ENCODE peak calls at places on chromosomes 13 and 19, in nine cellular contexts. L is mammary epithelial cell, O is breast epithelium, B is ovary, F is K562, G is PC-9, X is NT2/D1, H is mesenchymal stem cell, I is pancreas. Q is an unnamed sample.

GRCh38 chr13:71879945-71880344 is 12.9 kb upstream of the DACH1 start:
- DNase-seq in O (no peak), G (no peak), I (no peak), L (no peak), X (no peak), B (no peak), H (no peak), F (no peak), Q (no peak)

GRCh38 chr19:18745012-18745735 is 45.9 kb downstream of the COMP start:
- DNase-seq in H (no peak), G (no peak), F (no peak), I (no peak), X (no peak), O (no peak), B (peak; percentile 82), L (no peak), Q (no peak)

GRCh38 chr19:934865-935422 is 9.1 kb downstream of the ARID3A start:
- DNase-seq in I (peak; percentile 96), B (peak; percentile 91), F (no peak), O (peak; percentile 86), X (no peak), G (no peak), H (no peak), L (no peak), Q (no peak)

GRCh38 chr13:54758795-54759194 is 1730.2 kb downstream of the OLFM4 start:
- DNase-seq in F (no peak), H (no peak), X (no peak), G (no peak), B (no peak), L (no peak), O (no peak), I (no peak), Q (peak; percentile 49)

GRCh38 chr13:51034906-51035305 is 76.2 kb downstream of the C13orf42 start:
- DNase-seq in X (no peak), F (no peak), B (no peak), O (no peak), L (no peak), I (no peak), H (no peak), G (no peak), Q (no peak)

GRCh38 chr13:62320129-62320724 is 904.6 kb upstream of the PCDH20 start:
- DNase-seq in L (peak; percentile 0), B (no peak), H (peak; percentile 71), X (no peak), F (no peak), G (no peak), I (no peak), O (no peak), Q (peak; percentile 7)

GRCh38 chr13:114067381-114067885 is 65.0 kb downstream of the RASA3 start:
- DNase-seq in X (no peak), O (no peak), B (no peak), G (no peak), I (peak; percentile 29), L (peak; percentile 40), H (peak; percentile 61), F (no peak), Q (no peak)

GRCh38 chr19:33063356-33064116 is 1.2 kb downstream of the RHPN2 start:
- DNase-seq in X (no peak), G (no peak), L (no peak), H (peak; percentile 37), F (no peak), B (peak; percentile 26), O (no peak), I (peak; percentile 55), Q (peak; percentile 71)

GRCh38 chr19:13062317-13062716 is 40.3 kb downstream of the LYL1 start:
- DNase-seq in B (no peak), X (no peak), O (no peak), I (no peak), H (no peak), G (no peak), L (no peak), F (no peak), Q (no peak)

GRCh38 chr19:13060233-13060963 is 42.3 kb downstream of the LYL1 start:
- DNase-seq in G (no peak), L (peak; percentile 50), O (no peak), H (no peak), B (peak; percentile 63), I (no peak), X (no peak), F (no peak), Q (peak; percentile 90)

GRCh38 chr19:13063461-13064091 is 39.1 kb downstream of the LYL1 start:
- DNase-seq in G (no peak), L (no peak), B (no peak), F (no peak), O (no peak), H (no peak), X (no peak), I (no peak), Q (peak; percentile 38)

GRCh38 chr19:13058951-13059660 is 43.6 kb downstream of the LYL1 start:
- DNase-seq in L (no peak), B (no peak), O (no peak), F (no peak), I (no peak), H (no peak), G (no peak), X (no peak), Q (peak; percentile 72)

DNA sequence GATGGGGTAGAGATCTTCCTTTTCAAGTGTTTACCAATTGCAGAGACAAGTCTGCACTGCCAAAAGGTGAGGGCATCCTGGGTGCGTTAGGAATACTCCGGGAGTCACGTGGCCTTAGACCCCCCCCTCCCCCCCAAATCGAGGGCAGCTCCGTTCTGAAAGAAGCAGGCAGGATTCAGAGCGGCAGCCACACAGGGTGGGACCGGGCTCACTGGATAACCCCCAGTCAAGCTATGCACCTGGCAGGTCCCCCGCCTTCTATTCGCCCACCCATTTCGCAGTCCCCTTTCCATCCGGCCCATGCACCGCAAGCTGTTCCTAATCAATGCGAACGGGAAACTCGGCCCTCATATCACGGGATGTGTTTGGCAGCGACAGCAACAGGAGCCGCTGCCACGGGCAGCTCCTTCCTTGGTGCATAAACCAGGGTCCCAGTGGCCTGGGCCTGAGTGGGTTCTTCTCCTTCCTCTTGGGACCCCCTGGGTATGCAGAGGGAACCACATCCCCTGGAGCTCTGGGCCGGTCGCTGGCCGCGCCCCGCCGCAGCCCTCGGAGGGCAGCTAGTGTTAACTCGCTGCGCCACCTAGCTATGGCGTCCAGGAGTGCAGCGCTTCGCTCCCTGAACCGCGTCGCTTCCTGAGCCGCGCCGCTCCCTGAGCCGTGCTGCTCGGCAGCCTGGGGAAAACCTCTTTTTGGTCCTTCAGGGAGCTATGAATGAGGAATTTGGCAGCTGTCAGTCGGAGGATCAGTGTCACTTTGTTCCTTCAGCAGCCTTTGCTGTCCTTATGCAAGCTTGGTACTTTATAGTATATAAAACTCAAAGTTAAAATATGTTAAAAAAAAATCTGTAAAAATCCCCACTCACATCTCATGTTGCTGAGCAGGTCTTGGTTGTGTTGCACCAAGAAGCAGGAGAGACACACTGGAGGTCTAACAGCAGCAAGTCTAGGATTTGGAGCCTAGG is 41.4 kb downstream of the LYL1 start:
- DNase-seq in O (peak; percentile 66), L (peak; percentile 67), X (peak; percentile 68), F (peak; percentile 84), B (peak; percentile 80), G (no peak), I (peak; percentile 95), H (peak; percentile 76), Q (peak; percentile 97)
- H3K4me3 ChIP-seq in O (peak overlapping the region; percentile 72), L (peak overlapping the region; percentile 20), X (peak overlapping the region; percentile 52), F (peak overlapping the region; percentile 12), B (peak overlapping the region; percentile 38), G (peak overlapping the region; percentile 44), I (no peak overlapping the region), H (peak overlapping the region; percentile 66), Q (peak overlapping the region; percentile 39)

DNA sequence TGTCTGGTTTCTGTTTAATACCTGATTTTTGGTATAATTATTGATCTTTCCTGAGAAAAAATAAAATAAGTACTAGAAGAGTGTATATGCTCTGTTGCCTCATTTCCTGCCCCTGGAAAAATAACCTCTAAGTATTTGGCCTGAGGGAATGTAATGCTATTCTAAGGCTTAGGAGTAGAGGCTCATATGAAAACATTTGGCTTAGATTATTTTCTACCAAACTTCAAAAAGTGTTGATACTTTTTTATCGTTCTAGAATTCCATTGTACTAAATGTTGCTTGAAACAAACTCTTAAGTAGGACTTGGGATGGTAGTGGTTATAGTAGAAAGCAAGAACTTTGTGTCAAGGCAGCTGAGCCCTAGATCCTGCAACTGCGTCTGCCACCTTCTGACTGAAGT is 57.8 kb downstream of the COG3 start:
- DNase-seq in G (no peak), I (no peak), B (no peak), F (no peak), O (no peak), L (no peak), H (no peak), X (no peak), Q (no peak)
- H3K36me3 ChIP-seq in G (peaks cover 57% of the 10 kb centered on the region), I (peaks cover 29% of the 10 kb centered on the region), B (no peaks in the 10 kb centered on the region), F (peaks cover 46% of the 10 kb centered on the region), O (no peaks in the 10 kb centered on the region), L (peaks cover 16% of the 10 kb centered on the region), H (peaks cover 89% of the 10 kb centered on the region), X (peaks cover 30% of the 10 kb centered on the region), Q (no peaks in the 10 kb centered on the region)

GRCh38 chr13:111915104-111915551 is 151.8 kb upstream of the SOX1 start:
- DNase-seq in F (no peak), H (no peak), L (no peak), I (peak; percentile 43), X (no peak), G (no peak), O (no peak), B (no peak), Q (peak; percentile 49)

GRCh38 chr13:111913790-111914189 is 153.2 kb upstream of the SOX1 start:
- DNase-seq in L (no peak), H (no peak), X (no peak), B (no peak), I (peak; percentile 44), F (no peak), G (no peak), O (no peak), Q (no peak)

GRCh38 chr13:111912991-111913781 is 153.8 kb upstream of the SOX1 start:
- DNase-seq in G (no peak), F (no peak), O (no peak), L (no peak), H (no peak), B (no peak), I (peak; percentile 30), X (no peak), Q (peak; percentile 53)

GRCh38 chr13:111916201-111916600 is 150.7 kb upstream of the SOX1 start:
- DNase-seq in O (no peak), B (no peak), G (no peak), X (no peak), F (no peak), L (no peak), I (no peak), H (no peak), Q (no peak)

DNA sequence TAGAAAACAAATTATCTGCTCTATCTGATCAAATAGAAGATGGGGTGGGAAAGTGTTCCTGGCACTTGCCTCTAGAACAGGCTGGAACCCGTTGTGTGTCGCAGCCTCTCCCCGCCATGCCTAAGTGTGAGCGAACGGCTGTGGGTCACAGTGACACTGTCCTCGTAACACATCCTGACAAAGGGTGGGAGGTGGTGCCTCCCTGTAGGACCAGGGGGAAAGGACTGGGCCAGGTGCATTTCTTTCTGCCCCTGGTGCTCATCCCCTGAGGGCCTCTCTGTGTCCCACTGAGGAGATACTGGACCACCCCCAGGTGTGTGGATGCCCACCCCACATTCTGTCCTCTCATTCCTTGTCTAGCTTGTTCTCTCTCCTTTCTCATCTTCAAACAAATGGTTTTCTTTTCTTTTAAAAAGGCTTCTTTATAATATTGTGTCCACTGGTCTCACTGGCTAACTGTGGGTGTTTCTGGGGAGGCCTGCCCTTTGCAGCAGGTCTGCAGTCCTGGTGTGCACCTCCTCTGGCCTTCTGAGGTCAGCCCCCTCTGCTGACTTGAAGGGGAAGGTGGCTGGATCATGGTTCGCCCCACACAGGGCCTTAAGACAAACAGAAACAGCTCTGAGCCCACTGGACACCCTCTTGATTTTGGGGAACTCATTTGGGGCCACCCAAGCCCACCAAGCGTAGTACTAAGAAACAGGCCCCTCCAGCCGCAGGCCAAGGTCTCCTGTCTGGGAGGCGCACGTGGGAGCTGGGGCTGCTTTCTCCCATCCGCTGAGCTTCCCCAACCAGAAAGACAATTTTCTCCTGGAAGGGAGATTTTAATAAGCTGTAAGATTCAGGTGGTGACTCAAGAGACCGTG is 152.5 kb upstream of the SOX1 start:
- DNase-seq in G (no peak), B (no peak), H (no peak), X (no peak), I (peak; percentile 30), L (no peak), F (no peak), O (no peak), Q (peak; percentile 25)
- H3K27me3 ChIP-seq in G (peaks cover 100% of the 10 kb centered on the region), B (no peaks in the 10 kb centered on the region), H (no peaks in the 10 kb centered on the region), X (no peaks in the 10 kb centered on the region), I (no peaks in the 10 kb centered on the region), L (no peaks in the 10 kb centered on the region), F (peaks cover 24% of the 10 kb centered on the region), O (no peaks in the 10 kb centered on the region), Q (no peaks in the 10 kb centered on the region)

DNA sequence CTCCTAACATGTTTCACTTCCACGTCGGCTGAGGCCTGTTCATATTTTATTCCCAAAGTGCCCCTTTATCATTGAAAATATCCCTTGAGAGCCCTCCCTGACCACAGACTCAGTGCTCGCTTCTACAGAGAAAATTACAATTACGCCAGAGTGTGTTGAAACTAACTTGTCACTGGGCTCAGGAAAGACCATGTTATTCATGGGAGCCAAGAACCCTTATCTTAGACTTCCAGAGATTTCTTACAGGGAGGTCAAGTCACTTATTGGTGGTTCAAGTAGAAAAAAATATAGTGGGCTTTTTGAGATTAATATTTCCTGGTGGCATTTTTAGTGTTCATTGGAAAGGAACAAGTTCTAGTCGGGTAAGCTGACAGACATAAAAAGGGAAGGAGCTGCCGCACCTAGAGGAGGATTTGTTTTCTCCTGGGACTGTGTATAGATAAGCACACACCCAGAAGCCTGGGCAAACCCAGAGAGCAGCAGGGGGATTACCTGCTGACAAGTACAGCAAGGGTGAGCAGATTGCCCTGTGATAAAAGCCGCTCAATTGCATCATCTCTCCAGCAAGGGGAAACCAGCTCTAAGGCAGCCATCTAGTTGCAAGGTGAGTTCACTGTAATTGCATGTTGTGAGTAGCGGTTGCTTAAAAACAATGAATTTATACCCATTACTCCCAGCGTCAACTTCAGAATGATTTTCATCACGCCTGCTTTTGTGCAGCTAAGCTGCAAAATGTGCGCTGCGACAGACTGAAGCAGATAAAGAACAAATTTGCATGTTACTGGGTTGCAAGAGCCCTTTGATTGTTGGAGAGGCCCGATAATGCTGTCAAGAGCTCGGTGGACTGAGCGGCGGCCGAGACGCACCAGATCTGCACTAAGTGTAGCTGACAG is 46.2 kb downstream of the DCT start:
- DNase-seq in O (no peak), B (no peak), G (no peak), H (no peak), L (no peak), F (peak; percentile 50), I (no peak), X (peak; percentile 13), Q (peak; percentile 25)
- H3K4me3 ChIP-seq in O (no peak overlapping the region), B (no peak overlapping the region), G (no peak overlapping the region), H (no peak overlapping the region), L (no peak overlapping the region), F (no peak overlapping the region), I (no peak overlapping the region), X (no peak overlapping the region), Q (no peak overlapping the region)